ENCODE peak calls at places on chromosomes 2 and 18, in six cellular contexts. O is spleen, B is Panc1, S is lung, Y is fibroblast of lung, P is heart right ventricle. L is an unnamed sample.

GRCh38 chr2:235414422-235414821 is 79.4 kb upstream of the AGAP1 start:
- DNase-seq in O (no peak), B (no peak), S (peak), Y (no peak), P (peak), L (no peak)

GRCh38 chr2:236295481-236295880 is 31.3 kb upstream of the ASB18 start:
- DNase-seq in O (no peak), B (no peak), S (no peak), Y (no peak), P (no peak), L (peak)

GRCh38 chr18:48200631-48201336 is 208.4 kb downstream of the ZBTB7C start:
- DNase-seq in O (no peak), B (no peak), S (no peak), Y (no peak), P (no peak), L (no peak)

GRCh38 chr2:201909961-201910361 is 103.6 kb downstream of the CDK15 start:
- DNase-seq in O (no peak), B (no peak), S (no peak), Y (peak), P (no peak), L (no peak)

GRCh38 chr18:42196651-42197050 is 241.6 kb downstream of the PIK3C3 start:
- DNase-seq in O (no peak), B (no peak), S (no peak), Y (peak), P (no peak), L (no peak)

GRCh38 chr2:182324665-182325064 is 102.2 kb downstream of the PDE1A start:
- DNase-seq in O (no peak), B (no peak), S (no peak), Y (peak), P (no peak), L (no peak)

GRCh38 chr18:80046961-80047541 is 12.8 kb downstream of the RBFA start:
- DNase-seq in O (no peak), B (no peak), S (no peak), Y (no peak), P (no peak), L (no peak)

GRCh38 chr2:8534729-8535397 is 147.0 kb upstream of the ID2 start:
- DNase-seq in O (peak), B (no peak), S (peak), Y (peak), P (peak), L (no peak)

GRCh38 chr2:59912076-59912475 is 641.4 kb downstream of the BCL11A start:
- DNase-seq in O (no peak), B (no peak), S (no peak), Y (no peak), P (no peak), L (no peak)

GRCh38 chr2:231170058-231170457 is 28.4 kb upstream of the ARMC9 start:
- DNase-seq in O (no peak), B (no peak), S (no peak), Y (no peak), P (no peak), L (no peak)

GRCh38 chr2:215970425-215970824 is 42.9 kb downstream of the MREG start:
- DNase-seq in O (no peak), B (no peak), S (no peak), Y (peak), P (no peak), L (no peak)

GRCh38 chr2:217740178-217740577 is 262.6 kb downstream of the TNS1 start:
- DNase-seq in O (no peak), B (no peak), S (no peak), Y (peak), P (no peak), L (no peak)

GRCh38 chr2:215881582-215881981 is 131.8 kb downstream of the MREG start:
- DNase-seq in O (no peak), B (no peak), S (no peak), Y (peak), P (no peak), L (no peak)

GRCh38 chr2:227796044-227796780 is 17.4 kb upstream of the CCL20 start:
- DNase-seq in O (no peak), B (no peak), S (no peak), Y (no peak), P (no peak), L (no peak)

GRCh38 chr18:69736731-69737130 is 210.9 kb downstream of the CD226 start:
- DNase-seq in O (no peak), B (no peak), S (no peak), Y (peak), P (no peak), L (no peak)

GRCh38 chr2:77796397-77796796 is 274.2 kb upstream of the LRRTM4 start:
- DNase-seq in O (no peak), B (no peak), S (no peak), Y (no peak), P (no peak), L (no peak)

GRCh38 chr2:12797815-12798214 is 81.1 kb downstream of the TRIB2 start:
- DNase-seq in O (no peak), B (no peak), S (no peak), Y (peak), P (no peak), L (no peak)

GRCh38 chr18:80246656-80247402 is 485 bp downstream of the PARD6G start:
- DNase-seq in O (no peak), B (no peak), S (peak), Y (peak), P (no peak), L (peak)

GRCh38 chr2:170261566-170261965 is 83.6 kb downstream of the MYO3B start:
- DNase-seq in O (no peak), B (no peak), S (no peak), Y (no peak), P (no peak), L (no peak)

GRCh38 chr2:171004833-171005232 is 75.8 kb downstream of the GORASP2 start:
- DNase-seq in O (no peak), B (no peak), S (no peak), Y (no peak), P (no peak), L (no peak)

GRCh38 chr18:59612461-59612860 is 84.8 kb downstream of the CCBE1 start:
- DNase-seq in O (no peak), B (no peak), S (no peak), Y (peak), P (no peak), L (no peak)

GRCh38 chr2:231634412-231634811 is 41.7 kb downstream of the TEX44 start:
- DNase-seq in O (no peak), B (no peak), S (no peak), Y (no peak), P (no peak), L (no peak)

GRCh38 chr2:121309801-121310200 is 24.8 kb upstream of the TFCP2L1 start:
- DNase-seq in O (peak), B (no peak), S (no peak), Y (no peak), P (no peak), L (no peak)

GRCh38 chr2:191593622-191594416 is 84.1 kb upstream of the NABP1 start:
- DNase-seq in O (no peak), B (no peak), S (no peak), Y (peak), P (no peak), L (no peak)

GRCh38 chr2:215712219-215712849 is 276.5 kb upstream of the FN1 start:
- DNase-seq in O (no peak), B (no peak), S (no peak), Y (peak), P (no peak), L (no peak)

GRCh38 chr2:135150711-135151110 is 98.6 kb downstream of the RAB3GAP1 start:
- DNase-seq in O (no peak), B (no peak), S (no peak), Y (no peak), P (no peak), L (no peak)

GRCh38 chr2:198913394-198914152 is 544.2 kb downstream of the SATB2 start:
- DNase-seq in O (no peak), B (no peak), S (no peak), Y (no peak), P (no peak), L (no peak)

GRCh38 chr2:217933326-217933993 is 69.3 kb downstream of the TNS1 start:
- DNase-seq in O (no peak), B (no peak), S (no peak), Y (no peak), P (no peak), L (no peak)

GRCh38 chr2:200188851-200189250 is 117.6 kb upstream of the SPATS2L start:
- DNase-seq in O (no peak), B (no peak), S (no peak), Y (peak), P (no peak), L (no peak)

GRCh38 chr2:17851731-17852585 is 26.5 kb upstream of the KCNS3 start:
- DNase-seq in O (no peak), B (peak), S (peak), Y (peak), P (peak), L (no peak)

GRCh38 chr18:11909597-11910026 is 1.5 kb upstream of the MPPE1 start:
- DNase-seq in O (no peak), B (no peak), S (no peak), Y (peak), P (no peak), L (no peak)

DNA sequence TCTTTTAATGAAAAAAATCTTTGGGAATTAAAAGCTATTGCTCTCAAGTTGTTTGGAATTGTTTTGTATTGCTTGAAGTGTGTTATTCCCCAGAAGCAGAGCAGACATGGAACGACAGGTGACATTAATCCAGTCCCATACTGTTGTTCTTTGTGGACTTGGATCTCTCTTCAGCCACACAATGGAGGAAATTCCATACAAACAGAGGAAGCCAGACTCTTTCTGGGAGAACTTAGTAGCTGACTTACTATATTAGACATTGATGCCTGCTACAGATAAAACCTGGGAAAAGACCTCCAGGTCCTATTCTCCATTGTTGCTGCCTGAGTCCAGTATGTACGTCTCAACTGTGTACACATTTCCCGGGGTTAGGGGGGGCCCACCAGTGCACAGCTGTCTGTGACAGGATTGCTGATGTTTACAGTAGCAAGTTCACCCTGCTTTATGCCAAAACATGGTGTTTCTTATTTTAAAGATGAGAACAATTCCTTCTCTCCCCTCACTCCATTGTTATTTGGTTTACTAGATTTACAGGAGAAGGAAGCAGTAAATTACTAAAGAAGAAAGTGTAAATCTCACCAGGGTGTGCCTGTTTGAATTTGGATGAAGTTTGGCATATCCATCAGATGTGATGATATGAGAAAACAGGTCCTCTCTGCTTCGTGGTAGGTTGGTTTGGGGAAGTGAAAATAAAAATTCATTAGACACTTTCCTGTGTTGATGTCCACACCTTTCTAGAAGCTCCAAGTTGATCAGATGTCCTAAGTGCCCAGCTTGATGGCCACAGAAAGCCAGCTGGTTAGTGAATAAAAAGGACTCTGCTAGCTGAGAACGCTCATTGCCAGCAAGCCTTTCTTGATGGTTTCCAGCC is 142.3 kb upstream of the RBBP8 start:
- DNase-seq in O (no peak), B (no peak), S (no peak), Y (no peak), P (no peak), L (no peak)
- H3K27ac ChIP-seq in O (no peak), B (no peak), S (no peak), Y (no peak), P (no peak), L (no peak)

DNA sequence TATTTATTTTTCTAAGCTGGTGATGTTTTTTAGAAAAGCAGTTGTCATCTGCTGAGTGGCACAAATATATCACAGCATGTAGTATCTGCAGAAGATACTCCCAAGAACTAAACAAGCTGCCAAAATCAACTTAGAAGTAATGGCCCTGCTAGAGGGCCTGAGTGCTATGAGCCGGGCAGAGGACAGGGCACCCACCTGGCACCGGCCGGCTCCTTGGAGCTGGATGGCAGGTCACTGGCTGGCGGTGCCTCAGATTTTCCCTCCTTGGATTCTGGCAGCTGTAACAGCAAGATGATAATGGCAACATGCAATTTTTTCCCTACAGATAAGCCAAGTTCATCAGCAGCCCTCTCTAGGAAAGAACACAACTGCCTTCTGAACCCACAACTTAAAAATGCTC is 79.7 kb downstream of the EMILIN2 start:
- DNase-seq in O (no peak), B (no peak), S (no peak), Y (no peak), P (no peak), L (no peak)
- TF ChIP-seq CTCF in O (no peak), B (no peak), S (no peak), Y (no peak), P (no peak), L (no peak)

GRCh38 chr18:31396796-31397195 is 20.2 kb downstream of the DSG4 start:
- DNase-seq in O (no peak), B (no peak), S (no peak), Y (no peak), P (no peak), L (no peak)
- H3K4me3 ChIP-seq in O (no peak), B (no peak), S (no peak), Y (no peak), P (no peak), L (no peak)

GRCh38 chr2:189151897-189152296 is 27.7 kb downstream of the COL5A2 start:
- DNase-seq in O (no peak), B (no peak), S (no peak), Y (no peak), P (no peak), L (no peak)
- H3K27ac ChIP-seq in O (no peak), B (peak), S (no peak), Y (no peak), P (no peak), L (peak)

DNA sequence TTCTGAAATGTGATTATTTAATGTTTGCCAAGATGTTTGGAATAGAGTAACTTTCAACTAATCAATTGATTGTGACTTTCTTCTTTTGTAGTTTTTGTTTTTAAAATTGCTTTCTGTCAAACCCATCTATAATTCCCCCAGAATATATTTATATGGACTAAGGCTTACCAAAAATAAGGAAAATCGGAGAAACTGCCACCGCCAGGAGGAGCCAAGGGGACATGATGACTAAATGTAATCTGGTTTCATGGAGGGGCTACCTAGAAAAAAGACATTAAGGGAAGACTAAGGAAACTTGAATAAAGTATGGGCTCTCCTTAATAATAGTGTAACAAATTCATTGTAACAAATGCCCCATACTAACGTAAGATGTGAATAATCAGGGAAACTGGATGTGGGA is 19.5 kb downstream of the BOLA3 start:
- DNase-seq in O (no peak), B (no peak), S (no peak), Y (no peak), P (no peak), L (no peak)
- TF ChIP-seq CTCF in O (no peak), B (peak), S (no peak), Y (no peak), P (no peak), L (no peak)